ENCODE peak calls at places on chromosomes 13 and 19, in seven cellular contexts. R is neuronal stem cell, U is mesendoderm, L is IMR-90, B is H1, W is mesenchymal stem cell, Z is trophoblast cell. K is an unnamed sample.

GRCh38 chr13:100156786-100157185 is 67.9 kb downstream of the PCCA start:
- DNase-seq in L (no peak), R (no peak), W (no peak), U (no peak), B (no peak), Z (no peak), K (no peak)

GRCh38 chr13:106121173-106121754 is 414.2 kb downstream of the EFNB2 start:
- DNase-seq in B (no peak), U (no peak), L (no peak), Z (no peak), W (no peak), R (no peak), K (no peak)

GRCh38 chr13:76696370-76696769 is 189.8 kb downstream of the KCTD12 start:
- DNase-seq in U (peak; percentile 16), B (no peak), R (no peak), L (peak; percentile 51), Z (peak; percentile 28), W (peak; percentile 42), K (no peak)

GRCh38 chr19:42542791-42543190 is 14.5 kb upstream of the CEACAM1 start:
- DNase-seq in R (no peak), Z (no peak), W (no peak), B (no peak), L (no peak), U (no peak), K (no peak)

GRCh38 chr19:52734340-52734892 is 428 bp downstream of the ZNF611 start:
- DNase-seq in R (peak; percentile 37), Z (peak; percentile 41), L (no peak), U (no peak), W (peak; percentile 35), B (no peak), K (no peak)

GRCh38 chr19:17522988-17523872 is 11.8 kb downstream of the PGLS start:
- DNase-seq in R (no peak), Z (no peak), L (no peak), U (no peak), B (no peak), W (no peak), K (no peak)

GRCh38 chr19:18633321-18633720 is 3.5 kb upstream of the KLHL26 start:
- DNase-seq in U (no peak), R (no peak), W (no peak), L (no peak), B (no peak), Z (no peak), K (no peak)

GRCh38 chr19:47240996-47241918 is 10.3 kb upstream of the BBC3 start:
- DNase-seq in W (peak; percentile 87), L (peak; percentile 79), U (peak; percentile 97), Z (peak; percentile 87), R (no peak), B (peak; percentile 86), K (peak; percentile 95)

GRCh38 chr19:51001495-51001894 is at the start of gene KLK8:
- DNase-seq in L (no peak), R (no peak), W (no peak), U (peak; percentile 47), B (no peak), Z (no peak), K (peak; percentile 76)

DNA sequence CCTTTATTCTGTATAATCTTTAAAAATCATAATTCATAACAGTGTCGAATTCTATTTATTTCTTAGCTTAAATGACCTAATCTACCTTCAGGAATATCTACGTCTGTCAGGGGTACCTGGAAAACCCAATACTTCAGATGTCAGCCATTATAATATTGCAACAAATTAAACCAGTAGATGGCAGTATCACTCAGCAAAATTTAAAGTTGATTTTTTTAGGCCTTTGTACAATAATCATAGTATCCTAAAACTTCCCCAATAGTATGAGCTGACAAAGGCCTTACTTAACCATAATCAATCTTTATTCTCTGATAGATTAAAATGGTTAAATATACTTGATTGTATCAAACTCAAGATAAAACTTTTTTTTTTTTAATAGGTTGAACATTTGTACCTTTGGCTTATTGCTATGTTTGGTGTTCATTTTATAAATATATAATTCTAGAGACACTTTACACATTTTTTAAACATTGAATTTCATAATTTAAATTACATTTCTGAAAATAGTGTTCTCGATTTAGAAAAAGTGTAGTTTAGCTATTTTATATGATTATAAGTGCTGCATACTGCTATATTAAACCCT is 830.2 kb upstream of the SPRY2 start:
- DNase-seq in B (no peak), Z (peak; percentile 61), W (peak; percentile 16), U (peak; percentile 40), R (peak; percentile 9), L (no peak), K (no peak)
- H3K79me1 ChIP-seq in B (no peaks in the 10 kb centered on the region), Z (no peaks in the 10 kb centered on the region), W (no peaks in the 10 kb centered on the region), U (no peaks in the 10 kb centered on the region), R (no peaks in the 10 kb centered on the region), L (no peaks in the 10 kb centered on the region), K (no peaks in the 10 kb centered on the region)

GRCh38 chr19:11463391-11463790 is 17.5 kb downstream of the ELAVL3 start:
- DNase-seq in R (no peak), B (no peak), U (no peak), Z (no peak), W (no peak), L (no peak), K (no peak)
- H3K4ac ChIP-seq in R (no peak overlapping the region), B (no peak overlapping the region), U (no peak overlapping the region), Z (no peak overlapping the region), W (no peak overlapping the region), L (no peak overlapping the region), K (no peak overlapping the region)

GRCh38 chr19:35330475-35330874 is 1.5 kb downstream of the CD22 start:
- DNase-seq in U (no peak), B (no peak), R (no peak), W (no peak), Z (no peak), L (no peak), K (no peak)
- H3K79me1 ChIP-seq in U (no peaks in the 10 kb centered on the region), B (no peaks in the 10 kb centered on the region), R (no peaks in the 10 kb centered on the region), W (no peaks in the 10 kb centered on the region), Z (no peaks in the 10 kb centered on the region), L (no peaks in the 10 kb centered on the region), K (no peaks in the 10 kb centered on the region)

GRCh38 chr19:16325161-16325527 is 518 bp downstream of the KLF2 start:
- DNase-seq in W (peak; percentile 35), R (peak; percentile 17), Z (peak; percentile 41), B (peak; percentile 71), L (no peak), U (peak; percentile 48), K (peak; percentile 46)
- H3K4ac ChIP-seq in W (peak overlapping the region; percentile 77), R (no peak overlapping the region), Z (no peak overlapping the region), B (no peak overlapping the region), L (peak overlapping the region; percentile 91), U (no peak overlapping the region), K (no peak overlapping the region)